ENCODE peak calls at places on chromosomes 5 and 9, in seven cellular contexts. Q is ovary, D is WTC11, Z is A673, B is tibial nerve, S is A549, N is astrocyte. T is an unnamed sample.

GRCh38 chr5:59897075-59897474 is 3.5 kb upstream of the PDE4D start:
- DNase-seq in Q (no peak), D (no peak), Z (no peak), B (no peak), S (no peak), N (no peak), T (no peak)

GRCh38 chr9:116815828-116816227 is 128.7 kb downstream of the TRIM32 start:
- DNase-seq in Q (no peak), D (no peak), Z (no peak), B (no peak), S (no peak), N (no peak), T (no peak)

GRCh38 chr9:98357921-98358535 is 102.6 kb upstream of the TBC1D2 start:
- DNase-seq in Q (no peak), D (no peak), Z (no peak), B (no peak), S (peak), N (peak), T (no peak)

GRCh38 chr9:112421771-112422222 is 41.9 kb downstream of the HSDL2 start:
- DNase-seq in Q (no peak), D (no peak), Z (no peak), B (no peak), S (no peak), N (no peak), T (no peak)

GRCh38 chr5:17796757-17797398 is 162.6 kb downstream of the TAF11L14 start:
- DNase-seq in Q (no peak), D (no peak), Z (no peak), B (no peak), S (peak), N (no peak), T (no peak)

GRCh38 chr9:134372621-134373267 is 46.5 kb downstream of the RXRA start:
- DNase-seq in Q (no peak), D (no peak), Z (no peak), B (no peak), S (no peak), N (no peak), T (no peak)

GRCh38 chr9:20621553-20622329 is 558 bp downstream of the MLLT3 start:
- DNase-seq in Q (peak), D (peak), Z (peak), B (peak), S (peak), N (peak), T (peak)

GRCh38 chr9:2210201-2210600 is 195.1 kb downstream of the SMARCA2 start:
- DNase-seq in Q (no peak), D (no peak), Z (no peak), B (no peak), S (no peak), N (no peak), T (no peak)

GRCh38 chr9:112194969-112195431 is 19.9 kb upstream of the SUSD1 start:
- DNase-seq in Q (no peak), D (no peak), Z (no peak), B (no peak), S (no peak), N (peak), T (no peak)

GRCh38 chr9:134487066-134487710 is 154.4 kb upstream of the COL5A1 start:
- DNase-seq in Q (no peak), D (no peak), Z (no peak), B (peak), S (no peak), N (no peak), T (no peak)

DNA sequence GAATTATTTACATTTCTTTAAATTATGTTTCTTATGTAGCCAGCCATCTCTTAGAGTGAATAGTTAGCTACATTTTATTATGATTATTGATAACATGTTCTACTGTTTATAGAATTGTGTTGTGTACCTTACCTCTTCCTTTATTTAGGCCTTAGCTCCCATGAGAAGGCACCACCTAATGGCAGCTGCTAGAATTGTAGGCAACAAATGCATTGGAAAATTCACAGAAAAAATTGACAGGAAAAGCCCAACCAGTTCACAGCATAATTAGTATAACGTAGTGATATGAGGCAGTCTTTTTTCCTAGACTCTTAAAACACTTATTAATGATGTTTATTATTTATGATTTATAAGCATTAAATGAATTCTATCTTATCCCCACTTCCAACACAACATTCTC is 175.8 kb downstream of the WDR70 start:
- DNase-seq in Q (no peak), D (no peak), Z (no peak), B (no peak), S (peak), N (no peak), T (no peak)
- TF ChIP-seq CTCF in Q (no peak), D (peak), Z (peak), B (no peak), S (peak), N (peak), T (no peak)

GRCh38 chr5:165029471-165029870 is 1524.1 kb downstream of the MAT2B start:
- DNase-seq in Q (no peak), D (peak), Z (peak), B (no peak), S (peak), N (peak), T (no peak)
- TF ChIP-seq CTCF in Q (no peak), D (peak), Z (peak), B (no peak), S (no peak), N (peak), T (no peak)

DNA sequence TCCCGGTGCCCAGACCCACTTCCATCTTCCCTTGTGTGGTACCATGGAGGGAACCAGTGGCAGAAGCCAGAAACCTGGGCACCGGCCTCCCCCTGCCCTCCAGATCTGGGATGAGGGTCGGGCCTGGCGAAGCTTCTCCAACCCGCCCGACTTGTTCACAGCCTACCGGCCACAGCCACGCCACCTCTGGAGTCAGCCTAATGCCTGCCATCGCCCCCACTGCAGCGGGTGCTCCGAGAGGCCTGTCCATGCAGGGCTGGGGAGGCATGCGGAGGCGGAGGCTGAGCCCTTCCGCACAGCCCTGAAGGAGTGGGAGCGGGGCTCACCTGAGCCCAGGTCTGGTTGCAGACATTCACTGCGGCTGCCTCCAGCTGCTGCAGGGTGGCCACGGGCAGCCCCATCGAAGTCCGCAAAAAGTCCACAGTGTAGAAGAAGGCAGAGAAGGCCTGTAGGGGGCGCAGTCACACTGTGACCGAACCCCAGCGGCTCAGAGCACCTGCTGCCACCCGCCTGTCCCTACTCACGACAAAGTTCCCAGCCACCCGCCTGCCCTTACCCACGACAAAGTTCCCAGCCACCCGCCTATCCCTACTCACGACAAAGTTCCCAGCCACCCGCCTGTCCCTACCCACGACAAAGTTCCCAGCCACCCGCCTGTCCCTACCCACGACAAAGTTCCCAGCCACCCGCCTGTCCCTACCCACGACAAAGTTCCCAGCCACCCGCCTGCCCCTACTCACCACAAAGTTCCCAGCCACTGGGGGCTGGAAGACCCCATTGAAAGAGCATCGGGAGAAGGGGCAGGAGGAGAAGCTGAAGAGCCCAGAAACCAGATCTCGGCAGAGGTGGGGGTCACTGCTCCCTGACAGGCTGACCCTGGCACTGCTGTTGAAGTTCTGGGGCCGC is 3.8 kb upstream of the NPDC1 start:
- DNase-seq in Q (peak), D (peak), Z (peak), B (no peak), S (peak), N (no peak), T (peak)
- TF ChIP-seq CTCF in Q (no peak), D (peak), Z (peak), B (peak), S (peak), N (peak), T (no peak)

DNA sequence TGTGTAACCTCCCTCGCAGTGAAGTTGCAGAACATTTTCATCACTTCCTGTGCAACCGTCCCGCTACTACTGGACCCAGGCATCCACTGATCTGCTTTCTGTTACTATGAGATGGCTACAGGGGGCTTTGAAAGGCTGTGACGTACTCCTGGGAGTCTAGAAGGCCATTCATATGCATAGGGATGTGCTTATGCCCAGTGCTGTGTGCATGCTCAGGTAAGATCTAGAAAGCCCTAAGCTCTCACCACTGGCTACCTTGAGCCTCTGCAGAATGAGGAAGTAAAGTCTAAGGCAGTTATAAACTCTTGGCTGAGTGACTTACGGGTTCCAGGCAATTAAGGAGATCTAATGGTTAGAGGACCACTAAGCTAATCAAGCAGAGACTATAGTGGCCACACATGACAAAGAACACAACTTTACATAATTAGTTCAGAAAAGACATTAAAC is 11.8 kb downstream of the HNRNPAB start:
- DNase-seq in Q (no peak), D (no peak), Z (no peak), B (no peak), S (no peak), N (no peak), T (no peak)
- TF ChIP-seq CTCF in Q (no peak), D (no peak), Z (no peak), B (no peak), S (no peak), N (no peak), T (no peak)

GRCh38 chr9:126860077-126860756 is at the start of gene ZBTB34:
- DNase-seq in Q (peak), D (peak), Z (peak), B (peak), S (peak), N (no peak), T (peak)

GRCh38 chr9:126861707-126862460 is 1.4 kb downstream of the ZBTB34 start:
- DNase-seq in Q (no peak), D (no peak), Z (peak), B (no peak), S (no peak), N (no peak), T (no peak)

GRCh38 chr9:126862461-126862830 is 2.0 kb downstream of the ZBTB34 start:
- DNase-seq in Q (no peak), D (no peak), Z (no peak), B (no peak), S (no peak), N (no peak), T (no peak)

GRCh38 chr9:126860757-126861466 is 473 bp downstream of the ZBTB34 start:
- DNase-seq in Q (no peak), D (peak), Z (no peak), B (no peak), S (no peak), N (no peak), T (no peak)

DNA sequence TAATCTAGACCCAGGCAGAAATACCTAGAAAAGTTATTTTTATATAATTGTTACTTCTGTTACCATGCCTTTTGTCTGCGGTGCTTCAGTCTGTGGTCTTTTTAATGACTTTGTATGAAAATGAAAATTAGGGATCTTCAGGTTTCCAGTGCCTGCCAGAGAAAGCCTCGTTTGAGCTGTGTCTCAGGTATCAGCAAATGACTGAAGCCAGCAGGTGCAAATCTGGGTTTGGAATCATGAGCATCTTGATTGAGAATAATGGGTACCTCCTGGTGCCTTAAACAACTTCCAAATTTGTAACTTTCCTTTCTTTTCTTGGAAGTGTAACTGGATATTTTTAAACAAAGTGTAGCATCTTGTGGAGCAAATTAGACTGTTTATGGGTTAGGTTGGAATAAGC is 4.3 kb downstream of the ZBTB34 start:
- DNase-seq in Q (no peak), D (no peak), Z (no peak), B (no peak), S (no peak), N (no peak), T (no peak)
- TF ChIP-seq CTCF in Q (no peak), D (no peak), Z (no peak), B (no peak), S (no peak), N (no peak), T (no peak)

T was measured in omental fat pad.